ENCODE peak calls at places on chromosomes 1 and 21, in seven cellular contexts. B, U, W, D, Q, A and S are unnamed samples.

GRCh38 chr21:41121785-41122415 is 46.1 kb upstream of the BACE2 start:
- DNase-seq in D (peak), Q (peak), B (peak), A (peak), W (peak), U (peak), S (peak)

GRCh38 chr1:36128126-36128904 is 3.3 kb upstream of the COL8A2 start:
- DNase-seq in D (no peak), W (no peak), B (no peak), U (peak), A (peak), Q (no peak), S (no peak)

GRCh38 chr1:79271759-79272158 is 265.2 kb upstream of the ADGRL4 start:
- DNase-seq in B (no peak), U (no peak), W (no peak), D (no peak), A (no peak), Q (no peak), S (no peak)

GRCh38 chr1:231315887-231316286 is 21.8 kb downstream of the EXOC8 start:
- DNase-seq in Q (peak), D (peak), B (peak), W (peak), A (peak), U (peak), S (peak)

GRCh38 chr1:245894843-245895242 is 612.2 kb downstream of the SMYD3 start:
- DNase-seq in A (no peak), D (no peak), B (no peak), Q (no peak), U (no peak), W (no peak), S (no peak)

GRCh38 chr1:31843506-31843905 is 27.7 kb upstream of the SPOCD1 start:
- DNase-seq in A (no peak), Q (peak), U (peak), W (peak), D (peak), B (no peak), S (no peak)

GRCh38 chr1:91622586-91622985 is 121.9 kb downstream of the CDC7 start:
- DNase-seq in A (no peak), Q (no peak), U (no peak), W (no peak), D (no peak), B (no peak), S (no peak)

GRCh38 chr1:27872059-27872801 is at the start of gene THEMIS2:
- DNase-seq in B (peak), W (peak), A (peak), U (peak), D (peak), Q (peak), S (peak)

GRCh38 chr1:76465030-76465429 is 390.5 kb downstream of the ST6GALNAC3 start:
- DNase-seq in A (no peak), D (no peak), B (no peak), W (no peak), U (peak), Q (no peak), S (no peak)

GRCh38 chr1:64010316-64010715 is 193.1 kb upstream of the UBE2U start:
- DNase-seq in B (no peak), Q (peak), D (no peak), W (no peak), A (no peak), U (no peak), S (no peak)

GRCh38 chr1:40421694-40422384 is 28.4 kb upstream of the ZFP69B start:
- DNase-seq in A (no peak), B (no peak), W (no peak), U (no peak), Q (peak), D (no peak), S (peak)

GRCh38 chr1:25073640-25074270 is 143.7 kb upstream of the RUNX3 start:
- DNase-seq in U (no peak), D (no peak), B (no peak), W (no peak), A (no peak), Q (no peak), S (peak)

GRCh38 chr1:42815938-42816599 is 853 bp upstream of the ERMAP start:
- DNase-seq in Q (peak), U (peak), A (no peak), B (peak), W (peak), D (no peak), S (peak)

GRCh38 chr1:64553285-64553684 is 83.4 kb downstream of the CACHD1 start:
- DNase-seq in W (peak), D (no peak), Q (no peak), U (no peak), A (no peak), B (no peak), S (no peak)

GRCh38 chr1:222784916-222785315 is 29.9 kb upstream of the DISP1 start:
- DNase-seq in D (no peak), U (no peak), B (no peak), Q (peak), A (no peak), W (no peak), S (no peak)

GRCh38 chr1:53580009-53580400 is 120.8 kb downstream of the DMRTB1 start:
- DNase-seq in Q (no peak), D (no peak), B (no peak), A (no peak), W (no peak), U (no peak), S (no peak)

GRCh38 chr1:87404306-87404705 is 75.6 kb downstream of the LMO4 start:
- DNase-seq in D (no peak), Q (peak), U (no peak), B (no peak), A (no peak), W (no peak), S (no peak)

GRCh38 chr21:44525431-44526095 is 14.4 kb downstream of the KRTAP10-1 start:
- DNase-seq in Q (no peak), U (no peak), W (no peak), D (no peak), B (no peak), A (no peak), S (no peak)

GRCh38 chr1:41616563-41616962 is 132.1 kb upstream of the EDN2 start:
- DNase-seq in A (no peak), Q (no peak), U (no peak), D (no peak), W (no peak), B (no peak), S (no peak)

GRCh38 chr1:203177471-203178039 is 1.9 kb upstream of the MYBPH start:
- DNase-seq in U (peak), W (no peak), B (peak), Q (peak), D (no peak), A (no peak), S (no peak)

GRCh38 chr1:160904783-160905616 is 20.0 kb upstream of the ITLN1 start:
- DNase-seq in Q (no peak), W (no peak), A (no peak), D (no peak), B (no peak), U (no peak), S (no peak)

GRCh38 chr1:51236548-51237312 is 657 bp downstream of the RNF11 start:
- DNase-seq in Q (peak), U (peak), W (peak), A (peak), D (peak), B (peak), S (peak)

GRCh38 chr21:25457411-25457810 is 149.9 kb downstream of the MRPL39 start:
- DNase-seq in B (no peak), W (peak), D (no peak), U (peak), Q (peak), A (no peak), S (peak)

GRCh38 chr1:119595606-119596005 is 52.5 kb downstream of the ZNF697 start:
- DNase-seq in U (no peak), B (no peak), A (no peak), Q (no peak), W (no peak), D (no peak), S (no peak)

GRCh38 chr1:118486213-118486612 is 301.2 kb upstream of the SPAG17 start:
- DNase-seq in W (no peak), U (no peak), B (peak), D (peak), A (no peak), Q (no peak), S (no peak)

GRCh38 chr1:223713546-223714420 is 1.4 kb downstream of the CAPN2 start:
- DNase-seq in W (no peak), U (peak), Q (peak), B (no peak), A (no peak), D (no peak), S (no peak)

GRCh38 chr1:80909175-80909784 is 891.5 kb upstream of the ADGRL2 start:
- DNase-seq in U (no peak), D (no peak), A (no peak), Q (no peak), B (no peak), W (no peak), S (no peak)

GRCh38 chr1:223556414-223557124 is 108.9 kb downstream of the CAPN8 start:
- DNase-seq in B (peak), U (peak), Q (peak), W (peak), A (peak), D (peak), S (peak)

GRCh38 chr1:177943999-177944672 is 25.7 kb downstream of the SEC16B start:
- DNase-seq in A (no peak), B (no peak), Q (no peak), D (no peak), U (no peak), W (no peak), S (no peak)

GRCh38 chr21:45640001-45640887 is 3.3 kb upstream of the PCBP3 start:
- DNase-seq in B (no peak), A (peak), U (no peak), Q (no peak), D (peak), W (peak), S (no peak)

GRCh38 chr1:84944767-84945486 is 51.9 kb upstream of the LPAR3 start:
- DNase-seq in B (peak), W (peak), A (peak), Q (peak), U (peak), D (peak), S (peak)

GRCh38 chr1:30905403-30905802 is 3.2 kb downstream of the SDC3 start:
- DNase-seq in Q (no peak), B (no peak), A (no peak), D (no peak), U (no peak), W (no peak), S (no peak)

GRCh38 chr21:35303085-35303484 is 254.0 kb upstream of the RUNX1 start:
- DNase-seq in B (no peak), A (no peak), U (peak), D (no peak), W (no peak), Q (peak), S (peak)

GRCh38 chr1:155961937-155962336 is 16.4 kb downstream of the ARHGEF2 start:
- DNase-seq in B (no peak), U (peak), W (no peak), Q (peak), A (no peak), D (no peak), S (no peak)

GRCh38 chr1:205258313-205259176 is 30.8 kb downstream of the TMCC2 start:
- DNase-seq in Q (peak), U (peak), D (no peak), B (no peak), W (no peak), A (no peak), S (no peak)

GRCh38 chr1:100458925-100459814 is 78.8 kb upstream of the GPR88 start:
- DNase-seq in D (peak), B (peak), U (peak), W (peak), Q (peak), A (peak), S (peak)

GRCh38 chr1:80047791-80048190 is 1041.3 kb upstream of the ADGRL4 start:
- DNase-seq in W (no peak), U (peak), Q (no peak), B (no peak), D (no peak), A (no peak), S (no peak)

GRCh38 chr1:55716610-55717009 is 501.4 kb upstream of the USP24 start:
- DNase-seq in W (no peak), A (no peak), Q (no peak), D (no peak), U (peak), B (no peak), S (no peak)
- H3K27ac ChIP-seq in W (no peak), A (peak), Q (no peak), D (no peak), U (peak), B (no peak), S (peak)

GRCh38 chr1:111517464-111518225 is 14.2 kb upstream of the ADORA3 start:
- DNase-seq in Q (no peak), W (peak), D (no peak), A (no peak), B (no peak), U (no peak), S (no peak)

GRCh38 chr1:111515291-111516007 is 12.0 kb upstream of the ADORA3 start:
- DNase-seq in D (peak), A (peak), Q (no peak), W (no peak), U (peak), B (no peak), S (no peak)

GRCh38 chr1:111512132-111512874 is 8.9 kb upstream of the ADORA3 start:
- DNase-seq in B (no peak), W (no peak), A (no peak), U (no peak), D (no peak), Q (no peak), S (no peak)

GRCh38 chr1:111513410-111514020 is 10.1 kb upstream of the ADORA3 start:
- DNase-seq in Q (no peak), W (no peak), D (no peak), A (peak), B (no peak), U (no peak), S (no peak)

DNA sequence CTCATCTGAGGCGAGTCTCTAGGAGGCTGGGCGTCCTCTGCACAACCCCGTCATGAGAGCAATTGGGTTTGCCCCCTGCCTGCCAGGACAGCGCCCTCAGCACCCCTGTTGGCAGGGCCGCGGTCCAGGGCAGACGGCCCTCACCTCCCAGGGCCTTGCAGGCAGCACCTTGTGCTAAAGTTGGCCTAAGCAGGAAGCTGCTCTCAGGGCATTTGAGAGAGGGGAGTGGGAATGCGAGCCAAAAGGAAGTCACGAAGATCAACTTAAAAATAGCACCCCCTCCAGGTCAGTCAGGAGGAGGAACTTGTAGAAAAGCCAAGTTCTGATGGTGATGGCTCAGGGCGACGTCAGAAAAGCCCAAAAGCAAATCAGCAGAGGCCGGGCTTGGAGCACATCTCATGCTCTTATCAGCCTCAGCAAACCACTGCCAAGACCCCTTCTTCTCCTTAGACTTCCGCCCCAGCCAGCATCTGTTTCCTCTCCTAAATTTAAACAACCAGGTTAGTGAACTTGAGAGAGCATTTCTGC is 12.6 kb upstream of the ADORA3 start:
- DNase-seq in A (no peak), B (peak), D (peak), W (peak), Q (no peak), U (peak), S (no peak)
- TF ChIP-seq EZH2phosphoT487 in A (no peak), B (no peak), D (no peak), W (no peak), Q (no peak), U (no peak), S (no peak)

GRCh38 chr1:48469616-48470500 is 2.1 kb downstream of the SPATA6 start:
- DNase-seq in A (no peak), D (no peak), B (peak), W (peak), Q (peak), U (peak), S (peak)
- H3K27ac ChIP-seq in A (peak), D (no peak), B (no peak), W (no peak), Q (no peak), U (peak), S (peak)

GRCh38 chr1:9356021-9356420 is 63.3 kb downstream of the SPSB1 start:
- DNase-seq in A (no peak), U (no peak), D (no peak), Q (no peak), W (no peak), B (no peak), S (no peak)

GRCh38 chr1:9352364-9353140 is 59.9 kb downstream of the SPSB1 start:
- DNase-seq in B (peak), A (no peak), U (no peak), Q (no peak), W (no peak), D (peak), S (no peak)

GRCh38 chr1:9356829-9357466 is 64.3 kb downstream of the SPSB1 start:
- DNase-seq in Q (no peak), D (no peak), B (no peak), U (no peak), W (no peak), A (no peak), S (no peak)

GRCh38 chr1:9357958-9358357 is 65.3 kb downstream of the SPSB1 start:
- DNase-seq in Q (no peak), W (no peak), D (no peak), A (no peak), B (no peak), U (no peak), S (no peak)

DNA sequence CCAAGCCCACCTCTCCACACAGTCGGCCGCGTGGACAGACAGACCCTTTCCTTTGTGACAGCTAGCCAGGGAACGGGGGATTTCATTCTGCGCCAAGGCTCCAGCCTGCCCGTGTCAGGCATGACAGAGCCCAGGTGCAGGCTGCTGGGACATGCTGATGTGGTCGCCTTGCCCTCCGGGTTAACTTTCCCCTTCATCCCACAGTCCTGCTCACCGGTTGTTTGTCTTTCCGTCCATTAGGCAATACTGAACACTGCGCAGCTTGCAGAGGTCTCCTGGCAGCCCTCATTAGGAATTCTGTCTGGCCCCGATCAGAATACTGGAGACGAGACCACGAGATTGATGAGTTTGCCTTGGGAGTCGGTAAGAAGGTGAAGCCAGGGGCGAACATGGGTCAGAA is 62.8 kb downstream of the SPSB1 start:
- DNase-seq in U (no peak), D (no peak), B (no peak), W (no peak), Q (no peak), A (no peak), S (no peak)
- TF ChIP-seq EZH2phosphoT487 in U (no peak), D (no peak), B (no peak), W (no peak), Q (no peak), A (no peak), S (no peak)

GRCh38 chr21:26845750-26846035 is 484 bp upstream of the ADAMTS1 start:
- DNase-seq in U (no peak), D (no peak), A (no peak), W (no peak), Q (no peak), B (no peak), S (no peak)
- H3K27ac ChIP-seq in U (peak), D (peak), A (peak), W (no peak), Q (peak), B (peak), S (peak)

GRCh38 chr1:47621977-47622376 is 184.1 kb downstream of the FOXD2 start:
- DNase-seq in D (no peak), W (no peak), U (no peak), Q (no peak), B (no peak), A (no peak), S (no peak)
- TF ChIP-seq EZH2phosphoT487 in D (no peak), W (no peak), U (no peak), Q (no peak), B (no peak), A (no peak), S (no peak)

GRCh38 chr1:116720406-116721071 is 33.7 kb upstream of the CD2 start:
- DNase-seq in A (no peak), W (no peak), U (no peak), D (no peak), B (no peak), Q (no peak), S (no peak)
- H3K27ac ChIP-seq in A (no peak), W (no peak), U (no peak), D (no peak), B (no peak), Q (no peak), S (no peak)

GRCh38 chr1:11979453-11979817 is 809 bp upstream of the MFN2 start:
- DNase-seq in Q (no peak), D (no peak), U (peak), B (peak), A (no peak), W (no peak), S (no peak)
- TF ChIP-seq EZH2phosphoT487 in Q (no peak), D (no peak), U (no peak), B (no peak), A (no peak), W (no peak), S (no peak)

GRCh38 chr1:6623269-6623965 is 1.3 kb upstream of the THAP3 start:
- DNase-seq in A (no peak), B (no peak), D (no peak), Q (no peak), U (no peak), W (no peak), S (no peak)
- H3K27ac ChIP-seq in A (peak), B (peak), D (peak), Q (no peak), U (no peak), W (no peak), S (peak)

GRCh38 chr1:247913786-247914185 is 6.3 kb upstream of the OR2T8 start:
- DNase-seq in W (no peak), D (no peak), A (no peak), B (no peak), Q (no peak), U (no peak), S (no peak)

GRCh38 chr1:247919952-247920351 is at the start of gene OR2T8:
- DNase-seq in Q (no peak), U (no peak), B (no peak), A (no peak), W (no peak), D (no peak), S (no peak)

DNA sequence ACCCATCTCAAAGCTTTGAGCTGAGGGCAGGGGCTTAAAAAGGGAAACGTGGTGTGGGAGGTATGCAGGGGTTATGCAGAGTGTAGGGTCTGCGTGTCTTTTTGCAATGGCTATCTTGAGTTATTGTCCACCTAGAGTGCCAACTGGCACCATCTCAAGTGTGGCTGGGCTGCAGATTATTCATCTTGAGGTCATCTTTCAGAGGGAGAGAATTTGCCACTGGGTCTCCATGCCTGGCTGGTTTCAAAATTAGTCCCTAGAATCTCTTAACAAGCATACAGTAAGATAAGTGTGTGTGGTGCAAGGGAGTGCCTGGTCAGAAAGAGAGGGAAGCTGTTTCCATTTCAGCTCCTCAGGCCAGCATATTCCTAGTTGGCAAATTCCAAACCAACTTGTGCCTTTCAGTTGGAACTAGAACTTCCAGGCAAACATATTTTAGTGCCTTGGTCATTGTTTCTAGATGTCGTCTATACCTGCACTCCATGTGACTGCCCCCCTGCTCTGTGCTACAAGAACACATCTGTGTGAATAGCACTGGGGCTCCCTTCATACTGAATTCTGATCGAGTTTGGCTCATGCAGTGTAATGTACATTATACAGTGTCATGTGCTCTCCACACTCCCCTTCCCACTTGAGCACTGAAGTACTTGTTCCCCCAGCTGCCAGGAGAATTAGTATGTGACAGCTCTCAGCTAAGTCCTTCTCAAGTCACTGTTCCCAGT is 5.0 kb upstream of the OR2T8 start:
- DNase-seq in W (no peak), U (no peak), B (no peak), D (no peak), Q (peak), A (no peak), S (no peak)
- TF ChIP-seq EZH2phosphoT487 in W (no peak), U (no peak), B (no peak), D (no peak), Q (no peak), A (no peak), S (no peak)